ENCODE peak calls at places on chromosomes 13 and 19, in nine cellular contexts. Y is activated CD4-positive, alpha-beta T cell treated with anti-CD3 and anti-CD28 coated beads, Interleukin-2, amount 50 U/mL, for 48 hours; D is HTR-8/SVneo; L is thoracic aorta; X is T-cell; B is glutamatergic neuron; N is activated T-cell treated with anti-CD3 and anti-CD28 coated beads, Interleukin-2, amount 50 U/mL, for 72 hours; J is foreskin keratinocyte; I is OCI-LY7. G is an unnamed sample.

GRCh38 chr19:572891-573825 is 762 bp downstream of the BSG start:
- DNase-seq in N (peak), B (no peak), D (no peak), X (peak), L (no peak), I (peak), Y (peak), J (no peak), G (peak)

GRCh38 chr13:26961890-26962615 is 201.5 kb upstream of the GPR12 start:
- DNase-seq in Y (no peak), X (no peak), B (no peak), L (no peak), I (no peak), D (no peak), J (no peak), N (no peak), G (no peak)

GRCh38 chr13:88802886-88803285 is 1131.7 kb downstream of the SLITRK5 start:
- DNase-seq in J (peak), D (no peak), I (no peak), X (no peak), L (no peak), B (no peak), Y (no peak), N (no peak), G (no peak)

GRCh38 chr19:19113040-19113541 is 25.2 kb downstream of the TMEM161A start:
- DNase-seq in N (no peak), Y (no peak), L (no peak), X (no peak), B (peak), I (peak), J (no peak), D (peak), G (no peak)

GRCh38 chr19:3313199-3313575 is 53.2 kb upstream of the NFIC start:
- DNase-seq in D (no peak), Y (no peak), X (no peak), B (no peak), J (no peak), L (no peak), N (no peak), I (no peak), G (no peak)

GRCh38 chr19:42078538-42079275 is 2.7 kb downstream of the ZNF574 start:
- DNase-seq in N (no peak), I (no peak), B (no peak), J (no peak), D (no peak), X (no peak), Y (no peak), L (no peak), G (no peak)

GRCh38 chr19:13008926-13009787 is 13.9 kb downstream of the NFIX start:
- DNase-seq in D (no peak), J (no peak), I (no peak), X (no peak), Y (no peak), B (no peak), L (no peak), N (no peak), G (no peak)

GRCh38 chr13:19597523-19597922 is 35.9 kb upstream of the MPHOSPH8 start:
- DNase-seq in I (no peak), N (no peak), B (no peak), X (no peak), J (peak), Y (no peak), D (no peak), L (no peak), G (no peak)

GRCh38 chr19:34351382-34351802 is 13.6 kb upstream of the GPI start:
- DNase-seq in J (no peak), X (no peak), D (no peak), B (no peak), Y (no peak), I (no peak), N (no peak), L (no peak), G (no peak)

GRCh38 chr19:20503536-20503935 is 62.0 kb downstream of the ZNF737 start:
- DNase-seq in J (peak), L (no peak), X (no peak), D (no peak), I (no peak), B (no peak), Y (no peak), N (no peak), G (no peak)

GRCh38 chr13:111946214-111946613 is 120.7 kb upstream of the SOX1 start:
- DNase-seq in D (no peak), Y (no peak), B (no peak), J (no peak), N (no peak), L (no peak), I (no peak), X (no peak), G (no peak)

GRCh38 chr19:35249146-35249847 is 495 bp downstream of the LSR start:
- DNase-seq in Y (no peak), X (no peak), N (no peak), J (peak), I (peak), L (no peak), B (no peak), D (no peak), G (no peak)

GRCh38 chr13:26726684-26727083 is 33.9 kb downstream of the GPR12 start:
- DNase-seq in J (no peak), I (no peak), N (no peak), Y (no peak), X (no peak), B (no peak), D (no peak), L (no peak), G (no peak)

GRCh38 chr13:114313061-114313860 is 1.0 kb upstream of the CHAMP1 start:
- DNase-seq in X (no peak), L (no peak), J (no peak), D (no peak), Y (peak), I (peak), B (no peak), N (peak), G (peak)

GRCh38 chr19:28977826-28978225 is 235.1 kb downstream of the UQCRFS1 start:
- DNase-seq in N (no peak), X (no peak), B (peak), D (no peak), I (no peak), Y (no peak), L (no peak), J (no peak), G (no peak)

GRCh38 chr19:1739960-1740629 is 13.2 kb upstream of the ONECUT3 start:
- DNase-seq in D (no peak), Y (no peak), B (no peak), I (no peak), L (no peak), N (no peak), X (no peak), J (no peak), G (no peak)

GRCh38 chr19:1418951-1419735 is 11.8 kb downstream of the DAZAP1 start:
- DNase-seq in I (no peak), B (no peak), D (no peak), L (no peak), X (no peak), N (no peak), J (no peak), Y (no peak), G (no peak)

GRCh38 chr19:10044390-10044789 is 31.1 kb downstream of the RDH8 start:
- DNase-seq in Y (no peak), I (peak), D (no peak), X (no peak), L (no peak), J (no peak), N (no peak), B (no peak), G (peak)

GRCh38 chr13:51523082-51523518 is 61.2 kb upstream of the WDFY2 start:
- DNase-seq in N (peak), J (peak), X (no peak), Y (peak), D (peak), B (no peak), L (no peak), I (no peak), G (peak)

GRCh38 chr19:33906578-33907335 is 110.1 kb downstream of the KCTD15 start:
- DNase-seq in D (no peak), X (no peak), L (no peak), J (peak), I (no peak), Y (no peak), N (no peak), B (peak), G (peak)

GRCh38 chr19:41264581-41265375 is 606 bp downstream of the HNRNPUL1 start:
- DNase-seq in L (no peak), D (peak), X (peak), Y (peak), J (peak), I (peak), N (peak), B (no peak), G (peak)

GRCh38 chr13:31790992-31791391 is 51.7 kb downstream of the RXFP2 start:
- DNase-seq in B (no peak), I (no peak), Y (no peak), X (no peak), L (no peak), N (no peak), D (peak), J (no peak), G (no peak)

GRCh38 chr19:47280183-47280797 is 5.6 kb downstream of the INAFM1 start:
- DNase-seq in J (no peak), B (peak), L (no peak), N (peak), X (peak), I (peak), D (no peak), Y (peak), G (peak)

G was measured in dermis blood vessel endothelial cell.